ENCODE peak calls at places on chromosomes 3 and 15, in eight cellular contexts. One of them, this sample, is unnamed.

GRCh38 chr15:35107122-35107521 is 22.0 kb upstream of the NANOGP8 start:
- DNase-seq in kidney tubule cell: peak
- DNase-seq in astrocyte of the cerebellum: no peak
- DNase-seq in non-pigmented ciliary epithelial cell: no peak
- DNase-seq in activated CD8-positive, alpha-beta memory T cell treated with anti-CD3 and anti-CD28 coated beads, Interleukin-2, amount 50 U/mL, for 4 hours: no peak
- DNase-seq in GM04503: no peak
- DNase-seq in stimulated activated CD4-positive, alpha-beta T cell treated with anti-CD3 and anti-CD28 coated beads, Interleukin-12 subunit alpha, Interleukin-12 subunit beta, amount 100 ng/mL, for 24 hours: no peak
- DNase-seq in GM10248: no peak
- DNase-seq in this sample: no peak

GRCh38 chr3:122263058-122263457 is 62.0 kb upstream of the CSTA start:
- DNase-seq in kidney tubule cell: peak
- DNase-seq in astrocyte of the cerebellum: no peak
- DNase-seq in non-pigmented ciliary epithelial cell: no peak
- DNase-seq in activated CD8-positive, alpha-beta memory T cell treated with anti-CD3 and anti-CD28 coated beads, Interleukin-2, amount 50 U/mL, for 4 hours: no peak
- DNase-seq in GM04503: no peak
- DNase-seq in stimulated activated CD4-positive, alpha-beta T cell treated with anti-CD3 and anti-CD28 coated beads, Interleukin-12 subunit alpha, Interleukin-12 subunit beta, amount 100 ng/mL, for 24 hours: no peak
- DNase-seq in GM10248: no peak
- DNase-seq in this sample: no peak

GRCh38 chr3:161372321-161373260 is 1.3 kb upstream of the SPTSSB start:
- DNase-seq in kidney tubule cell: peak
- DNase-seq in astrocyte of the cerebellum: no peak
- DNase-seq in non-pigmented ciliary epithelial cell: no peak
- DNase-seq in activated CD8-positive, alpha-beta memory T cell treated with anti-CD3 and anti-CD28 coated beads, Interleukin-2, amount 50 U/mL, for 4 hours: peak
- DNase-seq in GM04503: no peak
- DNase-seq in stimulated activated CD4-positive, alpha-beta T cell treated with anti-CD3 and anti-CD28 coated beads, Interleukin-12 subunit alpha, Interleukin-12 subunit beta, amount 100 ng/mL, for 24 hours: no peak
- DNase-seq in GM10248: peak
- DNase-seq in this sample: peak

GRCh38 chr3:182755308-182756106 is 37.8 kb upstream of the ATP11B start:
- DNase-seq in kidney tubule cell: peak
- DNase-seq in astrocyte of the cerebellum: no peak
- DNase-seq in non-pigmented ciliary epithelial cell: no peak
- DNase-seq in activated CD8-positive, alpha-beta memory T cell treated with anti-CD3 and anti-CD28 coated beads, Interleukin-2, amount 50 U/mL, for 4 hours: no peak
- DNase-seq in GM04503: no peak
- DNase-seq in stimulated activated CD4-positive, alpha-beta T cell treated with anti-CD3 and anti-CD28 coated beads, Interleukin-12 subunit alpha, Interleukin-12 subunit beta, amount 100 ng/mL, for 24 hours: no peak
- DNase-seq in GM10248: no peak
- DNase-seq in this sample: peak

GRCh38 chr3:64501298-64501906 is 186.4 kb downstream of the ADAMTS9 start:
- DNase-seq in kidney tubule cell: no peak
- DNase-seq in astrocyte of the cerebellum: no peak
- DNase-seq in non-pigmented ciliary epithelial cell: peak
- DNase-seq in activated CD8-positive, alpha-beta memory T cell treated with anti-CD3 and anti-CD28 coated beads, Interleukin-2, amount 50 U/mL, for 4 hours: no peak
- DNase-seq in GM04503: no peak
- DNase-seq in stimulated activated CD4-positive, alpha-beta T cell treated with anti-CD3 and anti-CD28 coated beads, Interleukin-12 subunit alpha, Interleukin-12 subunit beta, amount 100 ng/mL, for 24 hours: no peak
- DNase-seq in GM10248: no peak
- DNase-seq in this sample: no peak

GRCh38 chr3:193842832-193843446 is 249.9 kb downstream of the OPA1 start:
- DNase-seq in kidney tubule cell: no peak
- DNase-seq in astrocyte of the cerebellum: no peak
- DNase-seq in non-pigmented ciliary epithelial cell: no peak
- DNase-seq in activated CD8-positive, alpha-beta memory T cell treated with anti-CD3 and anti-CD28 coated beads, Interleukin-2, amount 50 U/mL, for 4 hours: no peak
- DNase-seq in GM04503: no peak
- DNase-seq in stimulated activated CD4-positive, alpha-beta T cell treated with anti-CD3 and anti-CD28 coated beads, Interleukin-12 subunit alpha, Interleukin-12 subunit beta, amount 100 ng/mL, for 24 hours: no peak
- DNase-seq in GM10248: no peak
- DNase-seq in this sample: no peak

GRCh38 chr3:45003859-45004258 is 22.2 kb upstream of the CLEC3B start:
- DNase-seq in kidney tubule cell: no peak
- DNase-seq in astrocyte of the cerebellum: no peak
- DNase-seq in non-pigmented ciliary epithelial cell: no peak
- DNase-seq in activated CD8-positive, alpha-beta memory T cell treated with anti-CD3 and anti-CD28 coated beads, Interleukin-2, amount 50 U/mL, for 4 hours: no peak
- DNase-seq in GM04503: no peak
- DNase-seq in stimulated activated CD4-positive, alpha-beta T cell treated with anti-CD3 and anti-CD28 coated beads, Interleukin-12 subunit alpha, Interleukin-12 subunit beta, amount 100 ng/mL, for 24 hours: no peak
- DNase-seq in GM10248: no peak
- DNase-seq in this sample: no peak

GRCh38 chr3:170806141-170806540 is 63.9 kb downstream of the RPL22L1 start:
- DNase-seq in kidney tubule cell: no peak
- DNase-seq in astrocyte of the cerebellum: no peak
- DNase-seq in non-pigmented ciliary epithelial cell: no peak
- DNase-seq in activated CD8-positive, alpha-beta memory T cell treated with anti-CD3 and anti-CD28 coated beads, Interleukin-2, amount 50 U/mL, for 4 hours: no peak
- DNase-seq in GM04503: no peak
- DNase-seq in stimulated activated CD4-positive, alpha-beta T cell treated with anti-CD3 and anti-CD28 coated beads, Interleukin-12 subunit alpha, Interleukin-12 subunit beta, amount 100 ng/mL, for 24 hours: no peak
- DNase-seq in GM10248: no peak
- DNase-seq in this sample: no peak

GRCh38 chr3:182632077-182632393 is 161.3 kb upstream of the ATP11B start:
- DNase-seq in kidney tubule cell: no peak
- DNase-seq in astrocyte of the cerebellum: no peak
- DNase-seq in non-pigmented ciliary epithelial cell: no peak
- DNase-seq in activated CD8-positive, alpha-beta memory T cell treated with anti-CD3 and anti-CD28 coated beads, Interleukin-2, amount 50 U/mL, for 4 hours: no peak
- DNase-seq in GM04503: no peak
- DNase-seq in stimulated activated CD4-positive, alpha-beta T cell treated with anti-CD3 and anti-CD28 coated beads, Interleukin-12 subunit alpha, Interleukin-12 subunit beta, amount 100 ng/mL, for 24 hours: no peak
- DNase-seq in GM10248: no peak
- DNase-seq in this sample: no peak

GRCh38 chr3:43769471-43770425 is 79.0 kb downstream of the ABHD5 start:
- DNase-seq in kidney tubule cell: peak
- DNase-seq in astrocyte of the cerebellum: peak
- DNase-seq in non-pigmented ciliary epithelial cell: peak
- DNase-seq in activated CD8-positive, alpha-beta memory T cell treated with anti-CD3 and anti-CD28 coated beads, Interleukin-2, amount 50 U/mL, for 4 hours: peak
- DNase-seq in GM04503: peak
- DNase-seq in stimulated activated CD4-positive, alpha-beta T cell treated with anti-CD3 and anti-CD28 coated beads, Interleukin-12 subunit alpha, Interleukin-12 subunit beta, amount 100 ng/mL, for 24 hours: peak
- DNase-seq in GM10248: peak
- DNase-seq in this sample: peak

GRCh38 chr3:28835751-28836150 is 445.1 kb upstream of the RBMS3 start:
- DNase-seq in kidney tubule cell: peak
- DNase-seq in astrocyte of the cerebellum: no peak
- DNase-seq in non-pigmented ciliary epithelial cell: no peak
- DNase-seq in activated CD8-positive, alpha-beta memory T cell treated with anti-CD3 and anti-CD28 coated beads, Interleukin-2, amount 50 U/mL, for 4 hours: no peak
- DNase-seq in GM04503: no peak
- DNase-seq in stimulated activated CD4-positive, alpha-beta T cell treated with anti-CD3 and anti-CD28 coated beads, Interleukin-12 subunit alpha, Interleukin-12 subunit beta, amount 100 ng/mL, for 24 hours: no peak
- DNase-seq in GM10248: no peak
- DNase-seq in this sample: no peak

This sample was measured in lung microvascular endothelial cell.